ENCODE peak calls at places on chromosomes 13 and 19, in nine cellular contexts. Z is breast epithelium, N is upper lobe of left lung, F is endothelial cell of umbilical vein, M is SK-N-SH, B is K562, D is transverse colon, S is Panc1, A is GM23338. G is an unnamed sample.

GRCh38 chr13:80341771-80342271 is 895 bp upstream of the SPRY2 start:
- DNase-seq in Z (peak; percentile 46), N (no peak), F (peak; percentile 62), M (peak; percentile 80), B (no peak), D (peak; percentile 54), S (no peak), A (peak; percentile 77), G (no peak)

GRCh38 chr13:99655351-99656091 is 154.2 kb downstream of the TM9SF2 start:
- DNase-seq in Z (no peak), N (no peak), F (no peak), M (no peak), B (no peak), D (no peak), S (no peak), A (no peak), G (no peak)

GRCh38 chr13:99360696-99361095 is 53.5 kb upstream of the GPR183 start:
- DNase-seq in Z (no peak), N (no peak), F (no peak), M (no peak), B (no peak), D (no peak), S (no peak), A (no peak), G (no peak)

GRCh38 chr13:50123862-50124535 is 108.8 kb downstream of the KCNRG start:
- DNase-seq in Z (peak; percentile 96), N (peak; percentile 95), F (peak; percentile 95), M (no peak), B (peak; percentile 92), D (peak; percentile 80), S (no peak), A (peak; percentile 89), G (peak; percentile 85)

GRCh38 chr19:23810496-23810895 is 51.8 kb upstream of the ZNF681 start:
- DNase-seq in Z (no peak), N (no peak), F (no peak), M (no peak), B (no peak), D (no peak), S (no peak), A (no peak), G (no peak)

GRCh38 chr19:54937926-54938325 is 9.4 kb downstream of the NLRP7 start:
- DNase-seq in Z (no peak), N (no peak), F (no peak), M (no peak), B (no peak), D (peak; percentile 8), S (no peak), A (no peak), G (peak; percentile 66)

GRCh38 chr13:97165527-97166425 is 56.4 kb upstream of the MBNL2 start:
- DNase-seq in Z (no peak), N (no peak), F (no peak), M (no peak), B (no peak), D (no peak), S (no peak), A (no peak), G (no peak)

GRCh38 chr13:27037571-27037970 is 134.0 kb downstream of the USP12 start:
- DNase-seq in Z (no peak), N (no peak), F (no peak), M (no peak), B (no peak), D (no peak), S (no peak), A (no peak), G (no peak)

GRCh38 chr13:100454876-100455275 is 133.7 kb downstream of the GGACT start:
- DNase-seq in Z (no peak), N (no peak), F (peak; percentile 36), M (no peak), B (no peak), D (no peak), S (no peak), A (no peak), G (no peak)

GRCh38 chr19:9165256-9165655 is 13.5 kb upstream of the OR7D2 start:
- DNase-seq in Z (no peak), N (no peak), F (no peak), M (no peak), B (no peak), D (no peak), S (no peak), A (no peak), G (no peak)

GRCh38 chr13:75161804-75162203 is 320.2 kb downstream of the TBC1D4 start:
- DNase-seq in Z (no peak), N (no peak), F (no peak), M (no peak), B (no peak), D (no peak), S (no peak), A (peak; percentile 13), G (no peak)

GRCh38 chr13:50152655-50153309 is 137.5 kb downstream of the KCNRG start:
- DNase-seq in Z (no peak), N (no peak), F (no peak), M (no peak), B (no peak), D (no peak), S (no peak), A (no peak), G (no peak)

GRCh38 chr13:40672310-40673060 is 6.0 kb upstream of the FOXO1 start:
- DNase-seq in Z (no peak), N (no peak), F (peak; percentile 90), M (peak; percentile 59), B (peak; percentile 70), D (no peak), S (no peak), A (peak; percentile 72), G (no peak)

GRCh38 chr19:39532233-39533002 is at the start of gene EID2B:
- DNase-seq in Z (peak; percentile 91), N (peak; percentile 92), F (peak; percentile 97), M (peak; percentile 95), B (peak; percentile 96), D (peak; percentile 95), S (peak; percentile 100), A (peak; percentile 97), G (peak; percentile 84)
- TF ChIP-seq POLR2AphosphoS5 in Z (peak; percentile 36), N (peak; percentile 88), F (peak; percentile 77), M (peak; percentile 92), B (peak; percentile 60), D (peak; percentile 78), S (no peak), A (peak; percentile 94), G (peak; percentile 56)

GRCh38 chr19:51114087-51114714 is 6.0 kb upstream of the CTU1 start:
- DNase-seq in Z (no peak), N (no peak), F (no peak), M (no peak), B (no peak), D (no peak), S (no peak), A (no peak), G (no peak)

GRCh38 chr19:51108805-51109146 is 567 bp upstream of the CTU1 start:
- DNase-seq in Z (no peak), N (peak; percentile 90), F (no peak), M (no peak), B (no peak), D (no peak), S (no peak), A (no peak), G (no peak)

GRCh38 chr19:51108066-51108804 is at the start of gene CTU1:
- DNase-seq in Z (peak; percentile 99), N (peak; percentile 98), F (peak; percentile 99), M (peak; percentile 94), B (peak; percentile 95), D (peak; percentile 99), S (peak; percentile 88), A (peak; percentile 99), G (peak; percentile 94)

GRCh38 chr19:51110666-51110971 is 2.4 kb upstream of the CTU1 start:
- DNase-seq in Z (no peak), N (no peak), F (no peak), M (no peak), B (no peak), D (no peak), S (no peak), A (no peak), G (no peak)

GRCh38 chr19:51111606-51112005 is 3.4 kb upstream of the CTU1 start:
- DNase-seq in Z (no peak), N (no peak), F (no peak), M (no peak), B (peak; percentile 35), D (no peak), S (no peak), A (peak; percentile 68), G (no peak)
- TF ChIP-seq POLR2AphosphoS5 in Z (no peak), N (no peak), F (no peak), M (no peak), B (no peak), D (no peak), S (no peak), A (no peak), G (no peak)

DNA sequence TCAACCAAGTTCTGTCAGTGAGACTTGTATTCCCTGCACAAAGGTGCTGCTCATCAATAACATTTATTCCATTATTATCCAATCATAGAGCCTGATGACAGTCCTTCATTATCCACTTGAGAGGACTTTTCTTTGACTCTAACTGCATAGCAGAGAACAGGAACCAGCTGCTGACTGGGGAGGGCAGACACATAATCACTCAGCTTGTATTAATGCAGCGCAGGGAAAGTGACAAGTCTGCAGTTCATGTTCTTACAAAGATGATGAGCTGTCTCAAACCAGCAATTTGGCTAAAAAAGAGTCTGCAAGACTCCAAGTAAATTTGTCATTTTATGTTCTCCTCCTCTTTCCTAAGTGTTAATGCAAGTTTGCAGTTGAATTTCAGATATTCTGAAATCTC is 40.0 kb upstream of the CBY2 start:
- DNase-seq in Z (no peak), N (no peak), F (no peak), M (no peak), B (no peak), D (no peak), S (no peak), A (no peak), G (no peak)
- TF ChIP-seq POLR2AphosphoS5 in Z (no peak), N (no peak), F (no peak), M (no peak), B (no peak), D (no peak), S (no peak), A (no peak), G (no peak)

GRCh38 chr19:52570005-52570861 is at the start of gene ZNF701:
- DNase-seq in Z (peak; percentile 93), N (peak; percentile 98), F (peak; percentile 95), M (peak; percentile 92), B (peak; percentile 94), D (peak; percentile 97), S (peak; percentile 45), A (peak; percentile 94), G (peak; percentile 68)
- TF ChIP-seq POLR2AphosphoS5 in Z (peak; percentile 91), N (peak; percentile 98), F (peak; percentile 89), M (peak; percentile 98), B (peak; percentile 74), D (peak; percentile 97), S (peak; percentile 90), A (peak; percentile 98), G (peak; percentile 97)

GRCh38 chr13:44622259-44622658 is 46.1 kb upstream of the TSC22D1 start:
- DNase-seq in Z (no peak), N (no peak), F (no peak), M (no peak), B (no peak), D (no peak), S (no peak), A (no peak), G (no peak)
- TF ChIP-seq POLR2AphosphoS5 in Z (no peak), N (no peak), F (no peak), M (no peak), B (no peak), D (no peak), S (no peak), A (no peak), G (no peak)